ENCODE peak calls at places on chromosomes 13 and 19, in six cellular contexts. One of them, this sample, is unnamed.

GRCh38 chr13:100630564-100630963 is 42.0 kb upstream of the GGACT start:
- DNase-seq in heart left ventricle: no peak
- DNase-seq in omental fat pad: no peak
- DNase-seq in AG10803: no peak
- DNase-seq in nephron progenitor cell: no peak
- DNase-seq in upper lobe of left lung: no peak
- DNase-seq in this sample: no peak

GRCh38 chr13:21831654-21832324 is 160.9 kb downstream of the FGF9 start:
- DNase-seq in heart left ventricle: no peak
- DNase-seq in omental fat pad: no peak
- DNase-seq in AG10803: no peak
- DNase-seq in nephron progenitor cell: no peak
- DNase-seq in upper lobe of left lung: no peak
- DNase-seq in this sample: no peak

GRCh38 chr13:114115796-114116195 is 16.6 kb downstream of the RASA3 start:
- DNase-seq in heart left ventricle: peak
- DNase-seq in omental fat pad: no peak
- DNase-seq in AG10803: no peak
- DNase-seq in nephron progenitor cell: no peak
- DNase-seq in upper lobe of left lung: peak
- DNase-seq in this sample: no peak

GRCh38 chr13:43348397-43348796 is 325.0 kb downstream of the DNAJC15 start:
- DNase-seq in heart left ventricle: no peak
- DNase-seq in omental fat pad: no peak
- DNase-seq in AG10803: no peak
- DNase-seq in nephron progenitor cell: no peak
- DNase-seq in upper lobe of left lung: no peak
- DNase-seq in this sample: no peak

GRCh38 chr19:2552859-2553258 is 76.9 kb downstream of the GADD45B start:
- DNase-seq in heart left ventricle: peak
- DNase-seq in omental fat pad: no peak
- DNase-seq in AG10803: no peak
- DNase-seq in nephron progenitor cell: no peak
- DNase-seq in upper lobe of left lung: no peak
- DNase-seq in this sample: no peak

GRCh38 chr13:79442221-79442620 is 36.2 kb upstream of the RBM26 start:
- DNase-seq in heart left ventricle: no peak
- DNase-seq in omental fat pad: no peak
- DNase-seq in AG10803: no peak
- DNase-seq in nephron progenitor cell: no peak
- DNase-seq in upper lobe of left lung: no peak
- DNase-seq in this sample: no peak

GRCh38 chr19:10544242-10544752 is 593 bp downstream of the ATG4D start:
- DNase-seq in heart left ventricle: peak
- DNase-seq in omental fat pad: no peak
- DNase-seq in AG10803: no peak
- DNase-seq in nephron progenitor cell: no peak
- DNase-seq in upper lobe of left lung: no peak
- DNase-seq in this sample: no peak

GRCh38 chr19:44553478-44554171 is 24.1 kb upstream of the CEACAM20 start:
- DNase-seq in heart left ventricle: no peak
- DNase-seq in omental fat pad: no peak
- DNase-seq in AG10803: no peak
- DNase-seq in nephron progenitor cell: no peak
- DNase-seq in upper lobe of left lung: no peak
- DNase-seq in this sample: no peak

GRCh38 chr13:100381595-100382224 is 206.9 kb downstream of the GGACT start:
- DNase-seq in heart left ventricle: no peak
- DNase-seq in omental fat pad: no peak
- DNase-seq in AG10803: no peak
- DNase-seq in nephron progenitor cell: no peak
- DNase-seq in upper lobe of left lung: no peak
- DNase-seq in this sample: no peak

GRCh38 chr19:1076951-1077350 is 10.0 kb downstream of the ARHGAP45 start:
- DNase-seq in heart left ventricle: peak
- DNase-seq in omental fat pad: no peak
- DNase-seq in AG10803: no peak
- DNase-seq in nephron progenitor cell: no peak
- DNase-seq in upper lobe of left lung: peak
- DNase-seq in this sample: no peak

GRCh38 chr13:60351326-60351725 is 45.7 kb upstream of the TDRD3 start:
- DNase-seq in heart left ventricle: no peak
- DNase-seq in omental fat pad: no peak
- DNase-seq in AG10803: peak
- DNase-seq in nephron progenitor cell: no peak
- DNase-seq in upper lobe of left lung: no peak
- DNase-seq in this sample: no peak

GRCh38 chr13:84121456-84121855 is 239.2 kb upstream of the SLITRK1 start:
- DNase-seq in heart left ventricle: no peak
- DNase-seq in omental fat pad: no peak
- DNase-seq in AG10803: peak
- DNase-seq in nephron progenitor cell: peak
- DNase-seq in upper lobe of left lung: no peak
- DNase-seq in this sample: no peak

GRCh38 chr13:99916366-99917103 is 55.0 kb downstream of the ZIC5 start:
- DNase-seq in heart left ventricle: no peak
- DNase-seq in omental fat pad: no peak
- DNase-seq in AG10803: peak
- DNase-seq in nephron progenitor cell: no peak
- DNase-seq in upper lobe of left lung: no peak
- DNase-seq in this sample: no peak

GRCh38 chr13:37602743-37603381 is 4.3 kb upstream of the POSTN start:
- DNase-seq in heart left ventricle: no peak
- DNase-seq in omental fat pad: no peak
- DNase-seq in AG10803: peak
- DNase-seq in nephron progenitor cell: no peak
- DNase-seq in upper lobe of left lung: no peak
- DNase-seq in this sample: no peak

GRCh38 chr19:15836345-15836594 is 20.8 kb upstream of the OR10H1 start:
- DNase-seq in heart left ventricle: no peak
- DNase-seq in omental fat pad: peak
- DNase-seq in AG10803: peak
- DNase-seq in nephron progenitor cell: no peak
- DNase-seq in upper lobe of left lung: no peak
- DNase-seq in this sample: no peak

GRCh38 chr13:111913790-111914189 is 153.2 kb upstream of the SOX1 start:
- DNase-seq in heart left ventricle: no peak
- DNase-seq in omental fat pad: no peak
- DNase-seq in AG10803: no peak
- DNase-seq in nephron progenitor cell: no peak
- DNase-seq in upper lobe of left lung: no peak
- DNase-seq in this sample: no peak

GRCh38 chr19:44722131-44723121 is 23.5 kb downstream of the CEACAM16 start:
- DNase-seq in heart left ventricle: no peak
- DNase-seq in omental fat pad: no peak
- DNase-seq in AG10803: no peak
- DNase-seq in nephron progenitor cell: no peak
- DNase-seq in upper lobe of left lung: peak
- DNase-seq in this sample: no peak

GRCh38 chr13:40666905-40667621 is 622 bp upstream of the FOXO1 start:
- DNase-seq in heart left ventricle: peak
- DNase-seq in omental fat pad: no peak
- DNase-seq in AG10803: no peak
- DNase-seq in nephron progenitor cell: peak
- DNase-seq in upper lobe of left lung: peak
- DNase-seq in this sample: no peak

GRCh38 chr13:40247845-40248244 is 418.6 kb downstream of the FOXO1 start:
- DNase-seq in heart left ventricle: no peak
- DNase-seq in omental fat pad: no peak
- DNase-seq in AG10803: no peak
- DNase-seq in nephron progenitor cell: no peak
- DNase-seq in upper lobe of left lung: no peak
- DNase-seq in this sample: no peak

GRCh38 chr13:45417790-45418534 is at the start of gene SLC25A30:
- DNase-seq in heart left ventricle: peak
- DNase-seq in omental fat pad: peak
- DNase-seq in AG10803: peak
- DNase-seq in nephron progenitor cell: peak
- DNase-seq in upper lobe of left lung: peak
- DNase-seq in this sample: peak

GRCh38 chr13:68810660-68811059 is 1297.0 kb upstream of the ATXN8OS start:
- DNase-seq in heart left ventricle: no peak
- DNase-seq in omental fat pad: no peak
- DNase-seq in AG10803: no peak
- DNase-seq in nephron progenitor cell: no peak
- DNase-seq in upper lobe of left lung: no peak
- DNase-seq in this sample: no peak

GRCh38 chr13:36767276-36767675 is 51.7 kb upstream of the RFXAP start:
- DNase-seq in heart left ventricle: no peak
- DNase-seq in omental fat pad: no peak
- DNase-seq in AG10803: no peak
- DNase-seq in nephron progenitor cell: no peak
- DNase-seq in upper lobe of left lung: no peak
- DNase-seq in this sample: no peak

GRCh38 chr19:51070334-51070886 is 5.5 kb upstream of the KLK13 start:
- DNase-seq in heart left ventricle: no peak
- DNase-seq in omental fat pad: no peak
- DNase-seq in AG10803: no peak
- DNase-seq in nephron progenitor cell: no peak
- DNase-seq in upper lobe of left lung: no peak
- DNase-seq in this sample: no peak

GRCh38 chr13:89574077-89574476 is 1773.4 kb upstream of the MIR17HG start:
- DNase-seq in heart left ventricle: no peak
- DNase-seq in omental fat pad: no peak
- DNase-seq in AG10803: no peak
- DNase-seq in nephron progenitor cell: no peak
- DNase-seq in upper lobe of left lung: no peak
- DNase-seq in this sample: no peak

GRCh38 chr13:89571676-89572075 is 1775.8 kb upstream of the MIR17HG start:
- DNase-seq in heart left ventricle: no peak
- DNase-seq in omental fat pad: no peak
- DNase-seq in AG10803: no peak
- DNase-seq in nephron progenitor cell: no peak
- DNase-seq in upper lobe of left lung: no peak
- DNase-seq in this sample: no peak

GRCh38 chr13:89577301-89577700 is 1770.2 kb upstream of the MIR17HG start:
- DNase-seq in heart left ventricle: no peak
- DNase-seq in omental fat pad: no peak
- DNase-seq in AG10803: no peak
- DNase-seq in nephron progenitor cell: no peak
- DNase-seq in upper lobe of left lung: no peak
- DNase-seq in this sample: no peak
- TF ChIP-seq CTCF in heart left ventricle: no peak
- TF ChIP-seq CTCF in omental fat pad: no peak
- TF ChIP-seq CTCF in AG10803: no peak
- TF ChIP-seq CTCF in nephron progenitor cell: no peak
- TF ChIP-seq CTCF in upper lobe of left lung: no peak
- TF ChIP-seq CTCF in this sample: peak

DNA sequence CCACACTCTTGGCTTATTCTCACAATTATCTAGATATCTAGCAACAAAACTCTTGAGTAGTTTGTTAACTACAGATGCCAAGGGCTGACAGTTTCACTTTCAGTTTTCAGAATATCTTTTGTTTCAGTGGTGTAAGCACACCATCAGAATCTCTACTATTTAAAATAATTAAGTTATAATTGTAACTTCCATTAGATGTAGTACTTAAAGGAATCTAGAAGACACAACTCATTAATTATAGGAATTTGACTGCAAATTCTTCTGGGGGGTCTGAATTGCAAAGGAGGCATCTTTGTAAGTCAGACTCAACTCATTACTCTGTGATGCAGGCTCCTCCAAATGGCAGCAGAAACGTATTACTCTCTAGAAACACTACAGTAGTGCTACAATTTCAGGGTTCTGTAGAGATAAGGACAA is 44.9 kb upstream of the USPL1 start:
- DNase-seq in heart left ventricle: peak
- DNase-seq in omental fat pad: no peak
- DNase-seq in AG10803: peak
- DNase-seq in nephron progenitor cell: no peak
- DNase-seq in upper lobe of left lung: no peak
- DNase-seq in this sample: no peak
- TF ChIP-seq CTCF in heart left ventricle: no peak
- TF ChIP-seq CTCF in omental fat pad: no peak
- TF ChIP-seq CTCF in AG10803: peak
- TF ChIP-seq CTCF in nephron progenitor cell: no peak
- TF ChIP-seq CTCF in upper lobe of left lung: no peak
- TF ChIP-seq CTCF in this sample: no peak

GRCh38 chr13:32448224-32448623 is 20.3 kb upstream of the N4BP2L1 start:
- DNase-seq in heart left ventricle: no peak
- DNase-seq in omental fat pad: no peak
- DNase-seq in AG10803: no peak
- DNase-seq in nephron progenitor cell: no peak
- DNase-seq in upper lobe of left lung: no peak
- DNase-seq in this sample: no peak

GRCh38 chr13:32446778-32447465 is 19.0 kb upstream of the N4BP2L1 start:
- DNase-seq in heart left ventricle: no peak
- DNase-seq in omental fat pad: no peak
- DNase-seq in AG10803: no peak
- DNase-seq in nephron progenitor cell: no peak
- DNase-seq in upper lobe of left lung: no peak
- DNase-seq in this sample: no peak

GRCh38 chr13:32445461-32445860 is 17.5 kb upstream of the N4BP2L1 start:
- DNase-seq in heart left ventricle: no peak
- DNase-seq in omental fat pad: no peak
- DNase-seq in AG10803: peak
- DNase-seq in nephron progenitor cell: no peak
- DNase-seq in upper lobe of left lung: no peak
- DNase-seq in this sample: no peak

GRCh38 chr13:32446220-32446619 is 18.3 kb upstream of the N4BP2L1 start:
- DNase-seq in heart left ventricle: no peak
- DNase-seq in omental fat pad: no peak
- DNase-seq in AG10803: no peak
- DNase-seq in nephron progenitor cell: no peak
- DNase-seq in upper lobe of left lung: no peak
- DNase-seq in this sample: no peak

GRCh38 chr13:32443111-32443510 is 15.2 kb upstream of the N4BP2L1 start:
- DNase-seq in heart left ventricle: no peak
- DNase-seq in omental fat pad: no peak
- DNase-seq in AG10803: peak
- DNase-seq in nephron progenitor cell: no peak
- DNase-seq in upper lobe of left lung: no peak
- DNase-seq in this sample: no peak
- TF ChIP-seq CTCF in heart left ventricle: no peak
- TF ChIP-seq CTCF in omental fat pad: no peak
- TF ChIP-seq CTCF in AG10803: peak
- TF ChIP-seq CTCF in nephron progenitor cell: no peak
- TF ChIP-seq CTCF in upper lobe of left lung: no peak
- TF ChIP-seq CTCF in this sample: peak

GRCh38 chr13:30895773-30896172 is 10.3 kb upstream of the MEDAG start:
- DNase-seq in heart left ventricle: no peak
- DNase-seq in omental fat pad: no peak
- DNase-seq in AG10803: peak
- DNase-seq in nephron progenitor cell: no peak
- DNase-seq in upper lobe of left lung: no peak
- DNase-seq in this sample: no peak

GRCh38 chr13:30889196-30889690 is 16.8 kb upstream of the MEDAG start:
- DNase-seq in heart left ventricle: no peak
- DNase-seq in omental fat pad: no peak
- DNase-seq in AG10803: no peak
- DNase-seq in nephron progenitor cell: no peak
- DNase-seq in upper lobe of left lung: no peak
- DNase-seq in this sample: no peak

GRCh38 chr13:30898721-30899188 is 7.3 kb upstream of the MEDAG start:
- DNase-seq in heart left ventricle: peak
- DNase-seq in omental fat pad: no peak
- DNase-seq in AG10803: peak
- DNase-seq in nephron progenitor cell: no peak
- DNase-seq in upper lobe of left lung: no peak
- DNase-seq in this sample: no peak

GRCh38 chr13:30898070-30898469 is 8.0 kb upstream of the MEDAG start:
- DNase-seq in heart left ventricle: no peak
- DNase-seq in omental fat pad: no peak
- DNase-seq in AG10803: no peak
- DNase-seq in nephron progenitor cell: no peak
- DNase-seq in upper lobe of left lung: no peak
- DNase-seq in this sample: no peak

GRCh38 chr13:30892966-30893365 is 13.1 kb upstream of the MEDAG start:
- DNase-seq in heart left ventricle: no peak
- DNase-seq in omental fat pad: no peak
- DNase-seq in AG10803: peak
- DNase-seq in nephron progenitor cell: peak
- DNase-seq in upper lobe of left lung: peak
- DNase-seq in this sample: no peak
- TF ChIP-seq CTCF in heart left ventricle: peak
- TF ChIP-seq CTCF in omental fat pad: no peak
- TF ChIP-seq CTCF in AG10803: peak
- TF ChIP-seq CTCF in nephron progenitor cell: peak
- TF ChIP-seq CTCF in upper lobe of left lung: no peak
- TF ChIP-seq CTCF in this sample: peak